ENCODE peak calls at places on chromosomes 13 and 19, in four cellular contexts. U is ovary; P is activated T-helper 1 cell treated with anti-CD3 and anti-CD28 coated beads, Interleukin-2, amount 50 U/mL, for 16 hours; A is AG09319. G is an unnamed sample.
A peak's percentile ranks its signal among the peaks of the same experiment; 100 is the strongest.

GRCh38 chr13:24270639-24271131 is 38.7 kb upstream of the C1QTNF9 start:
- DNase-seq in A (no peak), U (peak; percentile 68), P (peak; percentile 28), G (peak; percentile 79)

GRCh38 chr19:1253514-1254080 is 5.2 kb downstream of the MIDN start:
- DNase-seq in U (no peak), P (no peak), A (peak; percentile 69), G (no peak)

GRCh38 chr19:33239223-33239975 is 13.7 kb upstream of the SLC7A10 start:
- DNase-seq in P (no peak), U (no peak), A (no peak), G (no peak)

GRCh38 chr19:13935765-13936486 is 2.3 kb downstream of the PODNL1 start:
- DNase-seq in P (no peak), A (no peak), U (no peak), G (no peak)

GRCh38 chr13:101211261-101211660 is 205.0 kb downstream of the NALCN start:
- DNase-seq in A (no peak), P (no peak), U (no peak), G (no peak)

GRCh38 chr13:58994778-58995177 is 1169.0 kb downstream of the DIAPH3 start:
- DNase-seq in U (no peak), P (no peak), A (no peak), G (no peak)

GRCh38 chr13:99971576-99972189 is at the start of gene ZIC5:
- DNase-seq in P (no peak), U (no peak), A (no peak), G (peak; percentile 47)

GRCh38 chr13:32491028-32491427 is 47.6 kb downstream of the N4BP2L2 start:
- DNase-seq in P (no peak), U (no peak), A (no peak), G (no peak)

GRCh38 chr13:109840201-109840892 is 54.0 kb upstream of the IRS2 start:
- DNase-seq in A (no peak), U (no peak), P (no peak), G (no peak)

GRCh38 chr13:44230071-44230470 is 143.6 kb upstream of the SERP2 start:
- DNase-seq in U (no peak), P (no peak), A (no peak), G (no peak)

GRCh38 chr19:49058592-49058991 is 1.0 kb upstream of the CGB7 start:
- DNase-seq in P (no peak), U (no peak), A (no peak), G (no peak)

GRCh38 chr19:41607668-41608067 is 19.2 kb downstream of the CEACAM4 start:
- DNase-seq in U (no peak), A (no peak), P (no peak), G (no peak)

GRCh38 chr13:99777873-99778272 is 193.7 kb downstream of the ZIC5 start:
- DNase-seq in U (no peak), P (no peak), A (no peak), G (no peak)

G was measured in sciatic nerve.